ENCODE peak calls at places on chromosomes 4 and X, in ten cellular contexts. S is aorta; J is RCC 7860; Z is nucleus accumbens; O is bronchial epithelial cell; C is adipocyte; H is activated CD4-positive, alpha-beta T cell treated with anti-CD3 and anti-CD28 coated beads, Interleukin-2, amount 50 U/mL, for 24 hours; R is stimulated activated CD8-positive, alpha-beta memory T cell treated with anti-CD3 and anti-CD28 coated beads, Interleukin-15, amount 100 ng/mL, for 24 hours; V is sciatic nerve; D is GM04504. F is an unnamed sample.

GRCh38 chrX:149877157-149877556 is 3.8 kb upstream of the MAGEA8 start:
- DNase-seq in S (no peak), J (no peak), Z (no peak), O (no peak), C (no peak), H (no peak), R (no peak), V (no peak), D (no peak), F (no peak)

GRCh38 chr4:151675366-151676060 is 85.3 kb downstream of the GATB start:
- DNase-seq in S (no peak), J (no peak), Z (no peak), O (peak), C (no peak), H (no peak), R (no peak), V (no peak), D (no peak), F (no peak)

GRCh38 chrX:153474718-153475117 is 4.3 kb upstream of the HAUS7 start:
- DNase-seq in S (peak), J (no peak), Z (no peak), O (peak), C (peak), H (peak), R (no peak), V (peak), D (no peak), F (peak)

GRCh38 chr4:174198396-174199179 is 84.9 kb downstream of the FBXO8 start:
- DNase-seq in S (no peak), J (peak), Z (no peak), O (peak), C (peak), H (no peak), R (no peak), V (no peak), D (peak), F (no peak)

GRCh38 chrX:72475338-72475737 is 97.3 kb downstream of the HDAC8 start:
- DNase-seq in S (no peak), J (no peak), Z (no peak), O (peak), C (no peak), H (no peak), R (no peak), V (no peak), D (no peak), F (no peak)

GRCh38 chr4:53055274-53055673 is 193.2 kb downstream of the RASL11B start:
- DNase-seq in S (no peak), J (no peak), Z (no peak), O (peak), C (peak), H (no peak), R (no peak), V (no peak), D (peak), F (no peak)

GRCh38 chr4:40731792-40732245 is 17.9 kb upstream of the NSUN7 start:
- DNase-seq in S (peak), J (no peak), Z (no peak), O (no peak), C (no peak), H (no peak), R (no peak), V (no peak), D (no peak), F (no peak)

GRCh38 chr4:149790172-149790907 is 25.3 kb downstream of the IQCM start:
- DNase-seq in S (no peak), J (no peak), Z (no peak), O (peak), C (peak), H (no peak), R (no peak), V (no peak), D (no peak), F (no peak)